ENCODE peak calls at places on chromosomes 3 and 15, in ten cellular contexts. One of them, this sample, is unnamed.

GRCh38 chr3:50623840-50624474 is 7.0 kb downstream of the MAPKAPK3 start:
- DNase-seq in esophagus muscularis mucosa: no peak
- DNase-seq in suprapubic skin: no peak
- DNase-seq in transverse colon: no peak
- DNase-seq in HCT116: no peak
- DNase-seq in Panc1: no peak
- DNase-seq in GM12891: no peak
- DNase-seq in breast epithelium: no peak
- DNase-seq in GM12892: no peak
- DNase-seq in GM23338: no peak
- DNase-seq in this sample: no peak

GRCh38 chr3:111714305-111714704 is 119.2 kb upstream of the ZBED2 start:
- DNase-seq in esophagus muscularis mucosa: peak; percentile 42
- DNase-seq in suprapubic skin: no peak
- DNase-seq in transverse colon: no peak
- DNase-seq in HCT116: no peak
- DNase-seq in Panc1: no peak
- DNase-seq in GM12891: no peak
- DNase-seq in breast epithelium: no peak
- DNase-seq in GM12892: no peak
- DNase-seq in GM23338: peak; percentile 69
- DNase-seq in this sample: no peak

GRCh38 chr3:98172621-98173020 is 6.1 kb downstream of the OR5H15 start:
- DNase-seq in esophagus muscularis mucosa: no peak
- DNase-seq in suprapubic skin: no peak
- DNase-seq in transverse colon: no peak
- DNase-seq in HCT116: no peak
- DNase-seq in Panc1: no peak
- DNase-seq in GM12891: no peak
- DNase-seq in breast epithelium: no peak
- DNase-seq in GM12892: no peak
- DNase-seq in GM23338: no peak
- DNase-seq in this sample: no peak

GRCh38 chr15:78434134-78434533 is 3.9 kb upstream of the IREB2 start:
- DNase-seq in esophagus muscularis mucosa: peak; percentile 55
- DNase-seq in suprapubic skin: no peak
- DNase-seq in transverse colon: peak; percentile 56
- DNase-seq in HCT116: no peak
- DNase-seq in Panc1: no peak
- DNase-seq in GM12891: no peak
- DNase-seq in breast epithelium: no peak
- DNase-seq in GM12892: no peak
- DNase-seq in GM23338: no peak
- DNase-seq in this sample: no peak

GRCh38 chr15:36356978-36357582 is 222.3 kb upstream of the CDIN1 start:
- DNase-seq in esophagus muscularis mucosa: no peak
- DNase-seq in suprapubic skin: no peak
- DNase-seq in transverse colon: no peak
- DNase-seq in HCT116: no peak
- DNase-seq in Panc1: no peak
- DNase-seq in GM12891: no peak
- DNase-seq in breast epithelium: no peak
- DNase-seq in GM12892: no peak
- DNase-seq in GM23338: no peak
- DNase-seq in this sample: no peak

GRCh38 chr15:73997986-73998385 is 3.5 kb downstream of the PML start:
- DNase-seq in esophagus muscularis mucosa: no peak
- DNase-seq in suprapubic skin: no peak
- DNase-seq in transverse colon: no peak
- DNase-seq in HCT116: no peak
- DNase-seq in Panc1: no peak
- DNase-seq in GM12891: no peak
- DNase-seq in breast epithelium: no peak
- DNase-seq in GM12892: no peak
- DNase-seq in GM23338: no peak
- DNase-seq in this sample: no peak

GRCh38 chr3:87900061-87900460 is 158.7 kb downstream of the CGGBP1 start:
- DNase-seq in esophagus muscularis mucosa: no peak
- DNase-seq in suprapubic skin: no peak
- DNase-seq in transverse colon: no peak
- DNase-seq in HCT116: no peak
- DNase-seq in Panc1: no peak
- DNase-seq in GM12891: no peak
- DNase-seq in breast epithelium: no peak
- DNase-seq in GM12892: no peak
- DNase-seq in GM23338: peak; percentile 53
- DNase-seq in this sample: no peak

GRCh38 chr15:38212759-38213158 is 39.9 kb upstream of the SPRED1 start:
- DNase-seq in esophagus muscularis mucosa: no peak
- DNase-seq in suprapubic skin: no peak
- DNase-seq in transverse colon: no peak
- DNase-seq in HCT116: no peak
- DNase-seq in Panc1: no peak
- DNase-seq in GM12891: no peak
- DNase-seq in breast epithelium: no peak
- DNase-seq in GM12892: no peak
- DNase-seq in GM23338: no peak
- DNase-seq in this sample: no peak

GRCh38 chr3:82355228-82355627 is 593.8 kb upstream of the GBE1 start:
- DNase-seq in esophagus muscularis mucosa: no peak
- DNase-seq in suprapubic skin: no peak
- DNase-seq in transverse colon: no peak
- DNase-seq in HCT116: no peak
- DNase-seq in Panc1: no peak
- DNase-seq in GM12891: no peak
- DNase-seq in breast epithelium: no peak
- DNase-seq in GM12892: no peak
- DNase-seq in GM23338: peak; percentile 25
- DNase-seq in this sample: no peak

GRCh38 chr3:82354181-82354696 is 592.8 kb upstream of the GBE1 start:
- DNase-seq in esophagus muscularis mucosa: no peak
- DNase-seq in suprapubic skin: no peak
- DNase-seq in transverse colon: no peak
- DNase-seq in HCT116: no peak
- DNase-seq in Panc1: no peak
- DNase-seq in GM12891: no peak
- DNase-seq in breast epithelium: no peak
- DNase-seq in GM12892: no peak
- DNase-seq in GM23338: no peak
- DNase-seq in this sample: no peak

GRCh38 chr3:82347585-82347984 is 586.1 kb upstream of the GBE1 start:
- DNase-seq in esophagus muscularis mucosa: no peak
- DNase-seq in suprapubic skin: no peak
- DNase-seq in transverse colon: no peak
- DNase-seq in HCT116: no peak
- DNase-seq in Panc1: no peak
- DNase-seq in GM12891: no peak
- DNase-seq in breast epithelium: no peak
- DNase-seq in GM12892: no peak
- DNase-seq in GM23338: no peak
- DNase-seq in this sample: no peak

DNA sequence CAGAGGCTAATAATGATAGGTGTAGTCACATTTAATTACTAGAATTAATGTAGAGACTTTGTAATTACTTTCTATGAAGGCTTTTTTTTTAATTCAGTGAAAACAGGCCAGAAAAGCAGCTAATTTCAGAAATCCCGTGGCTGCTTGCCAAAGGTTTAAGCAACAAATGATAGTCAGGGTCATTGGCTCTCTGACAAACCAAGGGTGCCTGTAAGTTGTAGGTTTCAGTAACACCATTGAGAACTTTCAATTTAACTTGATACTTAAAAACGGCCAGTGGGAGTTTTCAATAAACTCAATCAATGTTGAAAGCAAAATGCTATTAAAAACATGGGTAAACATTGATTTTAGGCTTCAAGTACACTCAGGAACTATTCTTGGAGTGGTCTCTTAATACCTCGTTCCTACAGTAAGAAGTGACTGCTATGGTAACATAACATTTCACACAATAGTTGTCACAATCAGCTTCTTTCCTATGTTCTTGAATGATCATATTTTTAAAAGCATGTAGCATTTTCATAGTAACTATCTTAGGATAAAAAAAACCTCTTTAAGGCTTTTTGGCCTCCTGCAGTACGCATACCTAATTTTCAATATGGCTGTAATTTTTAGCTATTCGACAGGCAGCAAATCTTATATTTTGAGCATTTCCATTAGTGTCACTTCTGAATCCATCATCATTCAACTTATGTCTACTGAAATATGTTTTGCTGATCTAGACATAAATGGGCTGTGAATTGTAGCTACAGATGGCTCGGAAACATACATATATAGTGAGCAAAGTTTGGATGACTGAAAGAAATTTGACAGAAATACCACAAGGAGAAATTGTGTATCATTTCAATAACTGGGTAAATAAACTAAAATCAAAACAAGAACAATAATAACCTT is 592.1 kb upstream of the GBE1 start:
- DNase-seq in esophagus muscularis mucosa: no peak
- DNase-seq in suprapubic skin: no peak
- DNase-seq in transverse colon: no peak
- DNase-seq in HCT116: no peak
- DNase-seq in Panc1: no peak
- DNase-seq in GM12891: no peak
- DNase-seq in breast epithelium: no peak
- DNase-seq in GM12892: no peak
- DNase-seq in GM23338: no peak
- DNase-seq in this sample: no peak
- TF ChIP-seq POLR2AphosphoS5 in esophagus muscularis mucosa: no peak
- TF ChIP-seq POLR2AphosphoS5 in suprapubic skin: no peak
- TF ChIP-seq POLR2AphosphoS5 in transverse colon: no peak
- TF ChIP-seq POLR2AphosphoS5 in HCT116: no peak
- TF ChIP-seq POLR2AphosphoS5 in Panc1: no peak
- TF ChIP-seq POLR2AphosphoS5 in GM12891: no peak
- TF ChIP-seq POLR2AphosphoS5 in breast epithelium: no peak
- TF ChIP-seq POLR2AphosphoS5 in GM12892: no peak
- TF ChIP-seq POLR2AphosphoS5 in GM23338: no peak
- TF ChIP-seq POLR2AphosphoS5 in this sample: no peak

GRCh38 chr3:32140943-32141342 is 34.5 kb downstream of the GPD1L start:
- DNase-seq in esophagus muscularis mucosa: no peak
- DNase-seq in suprapubic skin: no peak
- DNase-seq in transverse colon: no peak
- DNase-seq in HCT116: no peak
- DNase-seq in Panc1: no peak
- DNase-seq in GM12891: no peak
- DNase-seq in breast epithelium: no peak
- DNase-seq in GM12892: no peak
- DNase-seq in GM23338: no peak
- DNase-seq in this sample: no peak
- TF ChIP-seq POLR2AphosphoS5 in esophagus muscularis mucosa: no peak
- TF ChIP-seq POLR2AphosphoS5 in suprapubic skin: no peak
- TF ChIP-seq POLR2AphosphoS5 in transverse colon: no peak
- TF ChIP-seq POLR2AphosphoS5 in HCT116: no peak
- TF ChIP-seq POLR2AphosphoS5 in Panc1: no peak
- TF ChIP-seq POLR2AphosphoS5 in GM12891: no peak
- TF ChIP-seq POLR2AphosphoS5 in breast epithelium: no peak
- TF ChIP-seq POLR2AphosphoS5 in GM12892: no peak
- TF ChIP-seq POLR2AphosphoS5 in GM23338: no peak
- TF ChIP-seq POLR2AphosphoS5 in this sample: no peak

GRCh38 chr3:171960159-171960558 is 79.2 kb upstream of the FNDC3B start:
- DNase-seq in esophagus muscularis mucosa: no peak
- DNase-seq in suprapubic skin: no peak
- DNase-seq in transverse colon: no peak
- DNase-seq in HCT116: no peak
- DNase-seq in Panc1: no peak
- DNase-seq in GM12891: no peak
- DNase-seq in breast epithelium: no peak
- DNase-seq in GM12892: no peak
- DNase-seq in GM23338: no peak
- DNase-seq in this sample: no peak

GRCh38 chr3:171953300-171954022 is 85.9 kb upstream of the FNDC3B start:
- DNase-seq in esophagus muscularis mucosa: no peak
- DNase-seq in suprapubic skin: no peak
- DNase-seq in transverse colon: no peak
- DNase-seq in HCT116: no peak
- DNase-seq in Panc1: no peak
- DNase-seq in GM12891: no peak
- DNase-seq in breast epithelium: no peak
- DNase-seq in GM12892: no peak
- DNase-seq in GM23338: no peak
- DNase-seq in this sample: no peak

GRCh38 chr3:171954644-171955365 is 84.6 kb upstream of the FNDC3B start:
- DNase-seq in esophagus muscularis mucosa: no peak
- DNase-seq in suprapubic skin: no peak
- DNase-seq in transverse colon: no peak
- DNase-seq in HCT116: no peak
- DNase-seq in Panc1: no peak
- DNase-seq in GM12891: no peak
- DNase-seq in breast epithelium: no peak
- DNase-seq in GM12892: no peak
- DNase-seq in GM23338: no peak
- DNase-seq in this sample: no peak

GRCh38 chr3:171959532-171960044 is 79.8 kb upstream of the FNDC3B start:
- DNase-seq in esophagus muscularis mucosa: no peak
- DNase-seq in suprapubic skin: no peak
- DNase-seq in transverse colon: peak; percentile 35
- DNase-seq in HCT116: no peak
- DNase-seq in Panc1: no peak
- DNase-seq in GM12891: no peak
- DNase-seq in breast epithelium: no peak
- DNase-seq in GM12892: no peak
- DNase-seq in GM23338: peak; percentile 19
- DNase-seq in this sample: no peak

GRCh38 chr3:171956372-171957104 is 82.8 kb upstream of the FNDC3B start:
- DNase-seq in esophagus muscularis mucosa: no peak
- DNase-seq in suprapubic skin: no peak
- DNase-seq in transverse colon: no peak
- DNase-seq in HCT116: no peak
- DNase-seq in Panc1: no peak
- DNase-seq in GM12891: no peak
- DNase-seq in breast epithelium: no peak
- DNase-seq in GM12892: no peak
- DNase-seq in GM23338: no peak
- DNase-seq in this sample: no peak
- TF ChIP-seq POLR2AphosphoS5 in esophagus muscularis mucosa: no peak
- TF ChIP-seq POLR2AphosphoS5 in suprapubic skin: no peak
- TF ChIP-seq POLR2AphosphoS5 in transverse colon: no peak
- TF ChIP-seq POLR2AphosphoS5 in HCT116: no peak
- TF ChIP-seq POLR2AphosphoS5 in Panc1: no peak
- TF ChIP-seq POLR2AphosphoS5 in GM12891: no peak
- TF ChIP-seq POLR2AphosphoS5 in breast epithelium: no peak
- TF ChIP-seq POLR2AphosphoS5 in GM12892: no peak
- TF ChIP-seq POLR2AphosphoS5 in GM23338: no peak
- TF ChIP-seq POLR2AphosphoS5 in this sample: no peak

GRCh38 chr3:103924544-103924943 is 1442.2 kb upstream of the ALCAM start:
- DNase-seq in esophagus muscularis mucosa: no peak
- DNase-seq in suprapubic skin: no peak
- DNase-seq in transverse colon: no peak
- DNase-seq in HCT116: no peak
- DNase-seq in Panc1: no peak
- DNase-seq in GM12891: no peak
- DNase-seq in breast epithelium: no peak
- DNase-seq in GM12892: no peak
- DNase-seq in GM23338: no peak
- DNase-seq in this sample: no peak

GRCh38 chr3:103927896-103928295 is 1438.8 kb upstream of the ALCAM start:
- DNase-seq in esophagus muscularis mucosa: no peak
- DNase-seq in suprapubic skin: no peak
- DNase-seq in transverse colon: no peak
- DNase-seq in HCT116: no peak
- DNase-seq in Panc1: no peak
- DNase-seq in GM12891: no peak
- DNase-seq in breast epithelium: no peak
- DNase-seq in GM12892: no peak
- DNase-seq in GM23338: no peak
- DNase-seq in this sample: no peak

GRCh38 chr3:103926936-103927335 is 1439.8 kb upstream of the ALCAM start:
- DNase-seq in esophagus muscularis mucosa: no peak
- DNase-seq in suprapubic skin: no peak
- DNase-seq in transverse colon: no peak
- DNase-seq in HCT116: no peak
- DNase-seq in Panc1: no peak
- DNase-seq in GM12891: no peak
- DNase-seq in breast epithelium: no peak
- DNase-seq in GM12892: no peak
- DNase-seq in GM23338: no peak
- DNase-seq in this sample: no peak

GRCh38 chr3:103919327-103919726 is 1447.4 kb upstream of the ALCAM start:
- DNase-seq in esophagus muscularis mucosa: no peak
- DNase-seq in suprapubic skin: no peak
- DNase-seq in transverse colon: no peak
- DNase-seq in HCT116: no peak
- DNase-seq in Panc1: no peak
- DNase-seq in GM12891: no peak
- DNase-seq in breast epithelium: no peak
- DNase-seq in GM12892: no peak
- DNase-seq in GM23338: no peak
- DNase-seq in this sample: no peak

DNA sequence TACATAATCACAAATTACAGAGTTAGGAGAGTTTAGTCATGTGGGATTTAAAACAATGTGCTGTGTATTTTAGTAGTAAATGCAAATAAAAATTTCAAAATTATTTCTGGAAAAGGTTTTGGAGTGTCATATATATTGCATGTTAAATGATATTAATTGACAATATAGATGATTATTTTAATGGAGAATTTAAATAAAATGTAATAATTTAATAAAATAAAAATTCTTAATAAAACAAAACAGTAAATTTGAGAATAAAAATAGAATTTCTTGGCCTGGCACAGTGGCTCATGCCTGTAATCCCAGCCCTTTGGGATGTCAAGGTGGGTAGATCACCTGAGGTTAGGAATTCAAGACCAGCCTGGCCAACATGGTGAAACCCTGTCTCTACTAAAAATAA is 1442.8 kb upstream of the ALCAM start:
- DNase-seq in esophagus muscularis mucosa: no peak
- DNase-seq in suprapubic skin: no peak
- DNase-seq in transverse colon: no peak
- DNase-seq in HCT116: no peak
- DNase-seq in Panc1: no peak
- DNase-seq in GM12891: no peak
- DNase-seq in breast epithelium: no peak
- DNase-seq in GM12892: no peak
- DNase-seq in GM23338: no peak
- DNase-seq in this sample: no peak
- TF ChIP-seq POLR2AphosphoS5 in esophagus muscularis mucosa: no peak
- TF ChIP-seq POLR2AphosphoS5 in suprapubic skin: no peak
- TF ChIP-seq POLR2AphosphoS5 in transverse colon: no peak
- TF ChIP-seq POLR2AphosphoS5 in HCT116: no peak
- TF ChIP-seq POLR2AphosphoS5 in Panc1: no peak
- TF ChIP-seq POLR2AphosphoS5 in GM12891: no peak
- TF ChIP-seq POLR2AphosphoS5 in breast epithelium: no peak
- TF ChIP-seq POLR2AphosphoS5 in GM12892: no peak
- TF ChIP-seq POLR2AphosphoS5 in GM23338: no peak
- TF ChIP-seq POLR2AphosphoS5 in this sample: no peak